ENCODE peak calls at places on chromosomes 7 and 10, in eight cellular contexts. X is occipital lobe, I is HCEC 1CT, D is T-helper 9 cell, M is globus pallidus, H is MCF 10A, V is cardiac muscle cell, A is HFFc6. P is an unnamed sample.

GRCh38 chr10:61463035-61463909 is 10.1 kb upstream of the TMEM26 start:
- DNase-seq in X (no peak), I (peak), D (no peak), M (no peak), H (peak), V (no peak), A (peak), P (no peak)

GRCh38 chr7:52302765-52303520 is 732.5 kb upstream of the POM121L12 start:
- DNase-seq in X (no peak), I (no peak), D (no peak), M (no peak), H (no peak), V (no peak), A (no peak), P (no peak)

GRCh38 chr10:119364941-119365340 is 157.6 kb downstream of the GRK5 start:
- DNase-seq in X (no peak), I (no peak), D (no peak), M (no peak), H (no peak), V (no peak), A (no peak), P (no peak)

GRCh38 chr7:87058739-87059524 is 522 bp downstream of the ELAPOR2 start:
- DNase-seq in X (peak), I (no peak), D (peak), M (peak), H (peak), V (peak), A (no peak), P (peak)

GRCh38 chr7:88141025-88141424 is 78.8 kb downstream of the SRI start:
- DNase-seq in X (no peak), I (no peak), D (no peak), M (no peak), H (no peak), V (peak), A (no peak), P (peak)

GRCh38 chr7:80681272-80681885 is 42.9 kb downstream of the CD36 start:
- DNase-seq in X (no peak), I (peak), D (no peak), M (no peak), H (peak), V (peak), A (peak), P (peak)

GRCh38 chr7:136086712-136087111 is 109.6 kb upstream of the MTPN start:
- DNase-seq in X (peak), I (peak), D (no peak), M (peak), H (peak), V (peak), A (peak), P (peak)

GRCh38 chr7:122136639-122137253 is 7.3 kb downstream of the AASS start:
- DNase-seq in X (no peak), I (peak), D (no peak), M (no peak), H (peak), V (no peak), A (no peak), P (peak)

GRCh38 chr10:70265032-70265689 is 18.6 kb downstream of the NPFFR1 start:
- DNase-seq in X (no peak), I (peak), D (no peak), M (peak), H (peak), V (peak), A (no peak), P (no peak)

GRCh38 chr7:105278973-105279687 is 109.6 kb downstream of the SRPK2 start:
- DNase-seq in X (no peak), I (no peak), D (no peak), M (no peak), H (no peak), V (no peak), A (no peak), P (no peak)

GRCh38 chr10:7756360-7756992 is 31.3 kb downstream of the KIN start:
- DNase-seq in X (no peak), I (peak), D (no peak), M (peak), H (peak), V (no peak), A (peak), P (peak)

GRCh38 chr7:157132796-157133195 is 5.9 kb upstream of the UBE3C start:
- DNase-seq in X (no peak), I (no peak), D (no peak), M (no peak), H (no peak), V (no peak), A (no peak), P (no peak)

GRCh38 chr10:131113892-131114291 is 197.6 kb downstream of the TCERG1L start:
- DNase-seq in X (no peak), I (no peak), D (no peak), M (no peak), H (no peak), V (no peak), A (no peak), P (no peak)

P was measured in small intestine.